ENCODE peak calls at places on chromosomes 6 and 20, in ten cellular contexts. U is lung, R is stomach, K is transverse colon, D is hepatocyte, X is heart left ventricle, V is cardiac muscle cell, A is heart right ventricle, J is IMR-90, I is Peyer's patch. S is an unnamed sample.
A peak's percentile ranks its signal among the peaks of the same experiment; 100 is the strongest.

GRCh38 chr6:21327326-21328140 is 266.0 kb upstream of the SOX4 start:
- DNase-seq in U (no peak), R (no peak), K (no peak), D (no peak), X (no peak), V (no peak), A (no peak), J (no peak), I (no peak), S (no peak)

GRCh38 chr20:16714765-16715164 is 15.1 kb upstream of the SNRPB2 start:
- DNase-seq in U (no peak), R (no peak), K (no peak), D (no peak), X (no peak), V (no peak), A (no peak), J (no peak), I (no peak), S (no peak)

GRCh38 chr20:35008411-35009342 is 53.0 kb downstream of the MYH7B start:
- DNase-seq in U (no peak), R (peak; percentile 65), K (peak; percentile 4), D (no peak), X (no peak), V (no peak), A (no peak), J (no peak), I (peak; percentile 47), S (no peak)

GRCh38 chr6:130326496-130326895 is 39.3 kb upstream of the TMEM200A start:
- DNase-seq in U (no peak), R (no peak), K (no peak), D (no peak), X (no peak), V (no peak), A (no peak), J (no peak), I (no peak), S (no peak)

GRCh38 chr6:64224819-64225218 is 589.2 kb downstream of the PHF3 start:
- DNase-seq in U (no peak), R (no peak), K (no peak), D (no peak), X (peak; percentile 68), V (no peak), A (peak; percentile 20), J (peak; percentile 14), I (no peak), S (no peak)

GRCh38 chr6:70686548-70687133 is 19.0 kb downstream of the SMAP1 start:
- DNase-seq in U (no peak), R (no peak), K (no peak), D (peak; percentile 51), X (no peak), V (peak; percentile 50), A (peak; percentile 22), J (peak; percentile 56), I (no peak), S (no peak)

GRCh38 chr6:148693882-148694484 is 52.8 kb upstream of the UST start:
- DNase-seq in U (no peak), R (no peak), K (no peak), D (no peak), X (no peak), V (no peak), A (no peak), J (no peak), I (peak; percentile 67), S (no peak)

GRCh38 chr6:85516168-85516567 is 66.3 kb downstream of the NT5E start:
- DNase-seq in U (no peak), R (no peak), K (no peak), D (no peak), X (no peak), V (no peak), A (no peak), J (peak; percentile 17), I (no peak), S (no peak)

GRCh38 chr6:38138374-38138773 is 318.8 kb downstream of the ZFAND3 start:
- DNase-seq in U (no peak), R (no peak), K (no peak), D (no peak), X (no peak), V (no peak), A (no peak), J (no peak), I (no peak), S (no peak)

GRCh38 chr6:155212616-155213380 is 51.0 kb upstream of the CLDN20 start:
- DNase-seq in U (no peak), R (no peak), K (no peak), D (no peak), X (no peak), V (no peak), A (no peak), J (no peak), I (no peak), S (no peak)

GRCh38 chr6:106513813-106514212 is 115.5 kb downstream of the RTN4IP1 start:
- DNase-seq in U (no peak), R (no peak), K (no peak), D (no peak), X (no peak), V (no peak), A (no peak), J (no peak), I (no peak), S (no peak)

GRCh38 chr20:31972481-31973386 is 4.8 kb downstream of the XKR7 start:
- DNase-seq in U (no peak), R (no peak), K (no peak), D (no peak), X (no peak), V (peak; percentile 32), A (no peak), J (peak; percentile 36), I (no peak), S (no peak)

GRCh38 chr6:82955841-82956240 is 109.8 kb downstream of the UBE3D start:
- DNase-seq in U (no peak), R (no peak), K (no peak), D (no peak), X (no peak), V (no peak), A (no peak), J (peak; percentile 92), I (no peak), S (no peak)

GRCh38 chr6:97053643-97054411 is 129.3 kb downstream of the KLHL32 start:
- DNase-seq in U (no peak), R (no peak), K (no peak), D (peak; percentile 26), X (no peak), V (peak; percentile 21), A (no peak), J (peak; percentile 34), I (no peak), S (no peak)

GRCh38 chr6:43900560-43901329 is 130.7 kb downstream of the VEGFA start:
- DNase-seq in U (no peak), R (no peak), K (no peak), D (no peak), X (no peak), V (no peak), A (no peak), J (no peak), I (no peak), S (no peak)

GRCh38 chr6:75234126-75234865 is 9.3 kb downstream of the COX7A2 start:
- DNase-seq in U (no peak), R (no peak), K (no peak), D (no peak), X (no peak), V (no peak), A (no peak), J (no peak), I (no peak), S (no peak)

DNA sequence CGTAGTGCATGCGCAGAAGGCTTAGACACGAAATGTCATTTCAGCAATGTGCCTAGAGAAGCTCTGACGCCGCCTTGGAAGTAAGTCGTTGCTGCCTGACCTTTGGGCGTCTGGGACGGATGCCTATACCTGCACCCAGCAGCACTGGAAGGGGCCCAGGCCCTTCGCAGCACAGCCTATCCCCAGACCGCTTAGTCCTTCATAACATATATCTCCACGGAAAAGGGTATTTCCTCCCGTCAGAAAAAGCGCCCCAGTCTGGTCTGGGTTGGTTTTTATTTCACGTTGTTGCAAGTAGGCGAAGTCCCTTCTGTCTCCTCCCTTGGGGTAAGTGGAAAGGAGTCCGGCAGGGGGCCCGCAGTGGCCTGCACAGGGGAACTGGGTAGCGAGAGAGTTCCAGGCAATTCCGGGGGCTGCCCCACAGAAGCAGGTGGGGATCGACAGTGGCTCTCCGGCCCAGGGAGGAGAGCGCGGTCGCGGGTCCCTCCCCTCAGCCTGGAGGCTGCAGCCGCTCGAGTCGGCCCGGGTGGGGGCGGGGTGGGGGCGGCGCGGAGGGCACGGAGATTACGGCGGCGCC is 558 bp upstream of the EYA4 start:
- DNase-seq in U (no peak), R (no peak), K (no peak), D (peak; percentile 21), X (peak; percentile 54), V (peak; percentile 46), A (peak; percentile 25), J (peak; percentile 75), I (no peak), S (no peak)
- H3K4me3 ChIP-seq in U (no peak overlapping the region), R (peak overlapping the region; percentile 50), K (peak overlapping the region; percentile 31), D (peak overlapping the region; percentile 30), X (peak overlapping the region; percentile 62), V (peak overlapping the region; percentile 43), A (peak overlapping the region; percentile 66), J (peak overlapping the region; percentile 77), I (peak overlapping the region; percentile 18), S (peak overlapping the region; percentile 59)

DNA sequence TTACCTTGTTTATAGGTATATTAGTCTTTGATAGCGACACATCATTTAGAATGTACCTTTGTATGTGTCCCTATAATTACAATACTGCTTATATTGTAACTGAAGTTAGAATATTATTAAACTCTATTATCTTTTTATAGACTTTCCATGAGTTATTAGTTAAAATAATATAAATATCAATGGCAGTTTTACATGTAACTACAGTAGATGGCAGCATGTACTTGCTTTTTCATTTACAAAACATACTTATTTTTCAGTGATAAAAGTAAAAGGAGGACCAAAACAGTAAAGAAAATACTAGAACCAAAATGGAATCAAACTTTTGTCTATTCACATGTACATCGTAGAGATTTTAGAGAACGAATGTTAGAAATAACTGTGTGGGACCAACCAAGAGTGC is 364.3 kb downstream of the RIMS1 start:
- DNase-seq in U (no peak), R (no peak), K (no peak), D (no peak), X (no peak), V (no peak), A (no peak), J (peak; percentile 31), I (no peak), S (no peak)
- TF ChIP-seq CTCF in U (no peak), R (no peak), K (no peak), D (peak; percentile 26), X (no peak), V (peak; percentile 9), A (no peak), J (peak; percentile 47), I (no peak), S (no peak)

GRCh38 chr6:14881399-14881798 is 364.5 kb upstream of the JARID2 start:
- DNase-seq in U (no peak), R (no peak), K (no peak), D (no peak), X (no peak), V (no peak), A (peak; percentile 25), J (peak; percentile 87), I (no peak), S (no peak)
- H3K4me1 ChIP-seq in U (no peaks in the 10 kb centered on the region), R (peaks cover 12% of the 10 kb centered on the region), K (no peaks in the 10 kb centered on the region), D (peaks cover 6% of the 10 kb centered on the region), X (peaks cover 24% of the 10 kb centered on the region), V (peaks cover 23% of the 10 kb centered on the region), A (peaks cover 76% of the 10 kb centered on the region), J (peaks cover 28% of the 10 kb centered on the region), I (no peaks in the 10 kb centered on the region), S (peaks cover 16% of the 10 kb centered on the region)

DNA sequence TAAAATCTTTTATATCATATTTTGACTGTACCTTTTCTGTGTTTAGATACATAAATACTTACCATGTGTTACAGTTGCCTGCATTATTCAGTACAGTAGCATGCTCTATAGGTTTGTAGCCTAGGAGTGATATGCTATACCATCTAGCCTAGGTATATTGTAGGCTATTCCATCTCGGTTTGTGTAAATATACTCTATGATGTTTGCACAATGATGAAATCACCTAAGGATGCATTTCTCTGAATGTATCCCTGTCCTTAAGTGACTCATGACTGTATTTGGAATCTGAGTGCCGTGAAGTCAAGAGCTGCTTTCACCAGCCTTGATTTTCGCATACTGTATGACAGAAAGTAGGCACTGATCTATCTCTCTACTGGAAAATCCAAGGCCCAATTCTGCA is 129.9 kb downstream of the UTRN start:
- DNase-seq in U (no peak), R (no peak), K (no peak), D (peak; percentile 21), X (no peak), V (peak; percentile 3), A (no peak), J (peak; percentile 90), I (no peak), S (no peak)
- H3K4me3 ChIP-seq in U (no peak overlapping the region), R (no peak overlapping the region), K (no peak overlapping the region), D (no peak overlapping the region), X (no peak overlapping the region), V (no peak overlapping the region), A (no peak overlapping the region), J (no peak overlapping the region), I (no peak overlapping the region), S (no peak overlapping the region)